ENCODE peak calls at places on chromosome 7, in eight cellular contexts. One of them, this sample, is unnamed.

GRCh38 chr7:27579565-27579964 is 83.1 kb downstream of the HIBADH start:
- DNase-seq in breast epithelium: no peak
- DNase-seq in endothelial cell of umbilical vein: no peak
- DNase-seq in stomach: no peak
- DNase-seq in heart left ventricle: no peak
- DNase-seq in ovary: no peak
- DNase-seq in transverse colon: no peak
- DNase-seq in sigmoid colon: no peak
- DNase-seq in this sample: no peak

GRCh38 chr7:18860226-18860625 is 257.2 kb downstream of the TWIST1 start:
- DNase-seq in stomach: no peak
- DNase-seq in breast epithelium: no peak
- DNase-seq in endothelial cell of umbilical vein: no peak
- DNase-seq in ovary: no peak
- DNase-seq in transverse colon: no peak
- DNase-seq in sigmoid colon: no peak
- DNase-seq in heart left ventricle: no peak
- DNase-seq in this sample: no peak

GRCh38 chr7:43904533-43905208 is 1.7 kb downstream of the URGCP start:
- DNase-seq in heart left ventricle: no peak
- DNase-seq in endothelial cell of umbilical vein: no peak
- DNase-seq in breast epithelium: no peak
- DNase-seq in ovary: no peak
- DNase-seq in transverse colon: no peak
- DNase-seq in stomach: no peak
- DNase-seq in sigmoid colon: no peak
- DNase-seq in this sample: no peak

GRCh38 chr7:27106181-27106905 is 3.9 kb upstream of the HOXA2 start:
- DNase-seq in ovary: peak; percentile 49
- DNase-seq in endothelial cell of umbilical vein: peak; percentile 71
- DNase-seq in sigmoid colon: peak; percentile 74
- DNase-seq in breast epithelium: no peak
- DNase-seq in heart left ventricle: no peak
- DNase-seq in transverse colon: no peak
- DNase-seq in stomach: no peak
- DNase-seq in this sample: no peak

GRCh38 chr7:471866-472639 is 47.6 kb downstream of the PDGFA start:
- DNase-seq in sigmoid colon: peak; percentile 82
- DNase-seq in stomach: peak; percentile 72
- DNase-seq in endothelial cell of umbilical vein: peak; percentile 64
- DNase-seq in breast epithelium: no peak
- DNase-seq in transverse colon: peak; percentile 38
- DNase-seq in heart left ventricle: peak; percentile 90
- DNase-seq in ovary: peak; percentile 80
- DNase-seq in this sample: no peak

GRCh38 chr7:44293561-44294324 is 31.7 kb downstream of the CAMK2B start:
- DNase-seq in breast epithelium: no peak
- DNase-seq in ovary: peak; percentile 10
- DNase-seq in heart left ventricle: peak; percentile 51
- DNase-seq in sigmoid colon: peak; percentile 41
- DNase-seq in stomach: peak; percentile 25
- DNase-seq in transverse colon: peak; percentile 1
- DNase-seq in endothelial cell of umbilical vein: no peak
- DNase-seq in this sample: no peak

GRCh38 chr7:41893656-41894055 is 190.8 kb upstream of the INHBA start:
- DNase-seq in heart left ventricle: no peak
- DNase-seq in ovary: no peak
- DNase-seq in breast epithelium: no peak
- DNase-seq in sigmoid colon: no peak
- DNase-seq in transverse colon: no peak
- DNase-seq in stomach: no peak
- DNase-seq in endothelial cell of umbilical vein: no peak
- DNase-seq in this sample: no peak

GRCh38 chr7:590731-591551 is 71.3 kb upstream of the PDGFA start:
- DNase-seq in transverse colon: no peak
- DNase-seq in endothelial cell of umbilical vein: no peak
- DNase-seq in breast epithelium: no peak
- DNase-seq in ovary: no peak
- DNase-seq in stomach: no peak
- DNase-seq in heart left ventricle: peak; percentile 58
- DNase-seq in sigmoid colon: no peak
- DNase-seq in this sample: no peak

GRCh38 chr7:93307131-93307660 is 75.0 kb downstream of the VPS50 start:
- DNase-seq in sigmoid colon: no peak
- DNase-seq in transverse colon: no peak
- DNase-seq in breast epithelium: no peak
- DNase-seq in stomach: no peak
- DNase-seq in endothelial cell of umbilical vein: no peak
- DNase-seq in heart left ventricle: no peak
- DNase-seq in ovary: no peak
- DNase-seq in this sample: no peak

GRCh38 chr7:48429117-48429516 is 257.9 kb downstream of the ABCA13 start:
- DNase-seq in ovary: no peak
- DNase-seq in sigmoid colon: no peak
- DNase-seq in transverse colon: no peak
- DNase-seq in stomach: no peak
- DNase-seq in heart left ventricle: no peak
- DNase-seq in endothelial cell of umbilical vein: no peak
- DNase-seq in breast epithelium: no peak
- DNase-seq in this sample: no peak

GRCh38 chr7:2012044-2012900 is 220.5 kb downstream of the MAD1L1 start:
- DNase-seq in sigmoid colon: peak; percentile 48
- DNase-seq in stomach: no peak
- DNase-seq in endothelial cell of umbilical vein: no peak
- DNase-seq in breast epithelium: no peak
- DNase-seq in ovary: no peak
- DNase-seq in transverse colon: no peak
- DNase-seq in heart left ventricle: peak; percentile 52
- DNase-seq in this sample: no peak

GRCh38 chr7:47893238-47893637 is 55.0 kb downstream of the PKD1L1 start:
- DNase-seq in heart left ventricle: no peak
- DNase-seq in sigmoid colon: no peak
- DNase-seq in endothelial cell of umbilical vein: no peak
- DNase-seq in transverse colon: no peak
- DNase-seq in ovary: no peak
- DNase-seq in breast epithelium: no peak
- DNase-seq in stomach: no peak
- DNase-seq in this sample: no peak

GRCh38 chr7:18345641-18346234 is 149.8 kb upstream of the HDAC9 start:
- DNase-seq in ovary: no peak
- DNase-seq in transverse colon: peak; percentile 33
- DNase-seq in heart left ventricle: no peak
- DNase-seq in stomach: peak; percentile 27
- DNase-seq in sigmoid colon: no peak
- DNase-seq in breast epithelium: no peak
- DNase-seq in endothelial cell of umbilical vein: peak; percentile 72
- DNase-seq in this sample: no peak

GRCh38 chr7:126700807-126701604 is 551.7 kb downstream of the GRM8 start:
- DNase-seq in stomach: no peak
- DNase-seq in breast epithelium: no peak
- DNase-seq in heart left ventricle: no peak
- DNase-seq in endothelial cell of umbilical vein: peak; percentile 98
- DNase-seq in ovary: peak; percentile 29
- DNase-seq in sigmoid colon: no peak
- DNase-seq in transverse colon: peak; percentile 16
- DNase-seq in this sample: no peak

GRCh38 chr7:50812847-50813475 is 30.3 kb upstream of the GRB10 start:
- DNase-seq in ovary: peak; percentile 31
- DNase-seq in stomach: peak; percentile 86
- DNase-seq in heart left ventricle: peak; percentile 81
- DNase-seq in breast epithelium: peak; percentile 76
- DNase-seq in transverse colon: peak; percentile 78
- DNase-seq in endothelial cell of umbilical vein: peak; percentile 83
- DNase-seq in sigmoid colon: peak; percentile 73
- DNase-seq in this sample: no peak

GRCh38 chr7:133688483-133689239 is 435.8 kb downstream of the EXOC4 start:
- DNase-seq in heart left ventricle: no peak
- DNase-seq in endothelial cell of umbilical vein: no peak
- DNase-seq in breast epithelium: no peak
- DNase-seq in transverse colon: no peak
- DNase-seq in sigmoid colon: no peak
- DNase-seq in ovary: no peak
- DNase-seq in stomach: no peak
- DNase-seq in this sample: no peak

GRCh38 chr7:42691030-42691639 is 220.7 kb downstream of the C7orf25 start:
- DNase-seq in stomach: no peak
- DNase-seq in breast epithelium: no peak
- DNase-seq in endothelial cell of umbilical vein: peak; percentile 32
- DNase-seq in ovary: peak; percentile 15
- DNase-seq in transverse colon: peak; percentile 12
- DNase-seq in heart left ventricle: no peak
- DNase-seq in sigmoid colon: no peak
- DNase-seq in this sample: no peak

GRCh38 chr7:93228302-93228701 is 2.0 kb upstream of the HEPACAM2 start:
- DNase-seq in heart left ventricle: no peak
- DNase-seq in ovary: no peak
- DNase-seq in breast epithelium: no peak
- DNase-seq in endothelial cell of umbilical vein: peak; percentile 67
- DNase-seq in stomach: no peak
- DNase-seq in sigmoid colon: no peak
- DNase-seq in transverse colon: no peak
- DNase-seq in this sample: no peak

GRCh38 chr7:44477955-44478354 is 12.5 kb downstream of the NUDCD3 start:
- DNase-seq in heart left ventricle: no peak
- DNase-seq in endothelial cell of umbilical vein: no peak
- DNase-seq in ovary: no peak
- DNase-seq in sigmoid colon: no peak
- DNase-seq in stomach: no peak
- DNase-seq in transverse colon: no peak
- DNase-seq in breast epithelium: no peak
- DNase-seq in this sample: no peak

DNA sequence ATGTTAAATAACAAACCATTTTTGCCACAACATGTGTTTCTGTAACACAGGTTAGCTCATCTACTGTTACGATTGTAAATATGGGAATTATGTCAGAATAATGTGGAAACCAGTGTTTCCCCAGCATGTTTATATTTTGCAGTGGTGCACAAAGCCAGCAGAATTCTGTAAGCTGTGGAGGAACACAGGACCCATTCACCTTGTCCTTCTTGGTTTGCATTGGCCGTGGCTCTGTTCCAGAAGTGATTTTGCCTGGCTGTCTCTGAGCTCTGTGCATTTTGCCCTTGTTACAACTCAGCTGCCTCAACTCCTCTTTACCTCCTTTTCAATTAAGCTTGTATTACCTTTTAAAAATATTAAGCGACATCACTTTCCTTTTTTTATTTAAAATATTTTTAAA is 33.8 kb downstream of the EEPD1 start:
- DNase-seq in transverse colon: no peak
- DNase-seq in stomach: peak; percentile 59
- DNase-seq in sigmoid colon: no peak
- DNase-seq in heart left ventricle: no peak
- DNase-seq in ovary: no peak
- DNase-seq in endothelial cell of umbilical vein: no peak
- DNase-seq in breast epithelium: no peak
- DNase-seq in this sample: no peak
- H3K4me3 ChIP-seq in transverse colon: no peak overlapping the region
- H3K4me3 ChIP-seq in stomach: no peak overlapping the region
- H3K4me3 ChIP-seq in sigmoid colon: no peak overlapping the region
- H3K4me3 ChIP-seq in heart left ventricle: no peak overlapping the region
- H3K4me3 ChIP-seq in ovary: no peak overlapping the region
- H3K4me3 ChIP-seq in endothelial cell of umbilical vein: no peak overlapping the region
- H3K4me3 ChIP-seq in breast epithelium: no peak overlapping the region
- H3K4me3 ChIP-seq in this sample: no peak overlapping the region

GRCh38 chr7:99457646-99458493 is 8.1 kb downstream of the ATP5MF start:
- DNase-seq in heart left ventricle: no peak
- DNase-seq in ovary: no peak
- DNase-seq in endothelial cell of umbilical vein: no peak
- DNase-seq in transverse colon: no peak
- DNase-seq in breast epithelium: no peak
- DNase-seq in sigmoid colon: no peak
- DNase-seq in stomach: no peak
- DNase-seq in this sample: no peak

GRCh38 chr7:99460651-99461050 is 5.3 kb downstream of the ATP5MF start:
- DNase-seq in breast epithelium: no peak
- DNase-seq in sigmoid colon: no peak
- DNase-seq in heart left ventricle: no peak
- DNase-seq in stomach: no peak
- DNase-seq in ovary: no peak
- DNase-seq in endothelial cell of umbilical vein: no peak
- DNase-seq in transverse colon: no peak
- DNase-seq in this sample: no peak

GRCh38 chr7:99457050-99457645 is 8.8 kb downstream of the ATP5MF start:
- DNase-seq in sigmoid colon: no peak
- DNase-seq in transverse colon: no peak
- DNase-seq in stomach: no peak
- DNase-seq in breast epithelium: no peak
- DNase-seq in endothelial cell of umbilical vein: no peak
- DNase-seq in ovary: no peak
- DNase-seq in heart left ventricle: no peak
- DNase-seq in this sample: no peak

GRCh38 chr7:99461221-99461620 is 4.7 kb downstream of the ATP5MF start:
- DNase-seq in transverse colon: no peak
- DNase-seq in heart left ventricle: no peak
- DNase-seq in sigmoid colon: no peak
- DNase-seq in ovary: no peak
- DNase-seq in endothelial cell of umbilical vein: no peak
- DNase-seq in breast epithelium: no peak
- DNase-seq in stomach: no peak
- DNase-seq in this sample: no peak

GRCh38 chr7:99459087-99459486 is 6.9 kb downstream of the ATP5MF start:
- DNase-seq in ovary: no peak
- DNase-seq in transverse colon: no peak
- DNase-seq in breast epithelium: no peak
- DNase-seq in endothelial cell of umbilical vein: peak; percentile 17
- DNase-seq in heart left ventricle: no peak
- DNase-seq in sigmoid colon: no peak
- DNase-seq in stomach: no peak
- DNase-seq in this sample: no peak
- TF ChIP-seq POLR2A in ovary: no peak
- TF ChIP-seq POLR2A in transverse colon: no peak
- TF ChIP-seq POLR2A in breast epithelium: no peak
- TF ChIP-seq POLR2A in endothelial cell of umbilical vein: no peak
- TF ChIP-seq POLR2A in heart left ventricle: no peak
- TF ChIP-seq POLR2A in sigmoid colon: no peak
- TF ChIP-seq POLR2A in stomach: no peak
- TF ChIP-seq POLR2A in this sample: no peak

DNA sequence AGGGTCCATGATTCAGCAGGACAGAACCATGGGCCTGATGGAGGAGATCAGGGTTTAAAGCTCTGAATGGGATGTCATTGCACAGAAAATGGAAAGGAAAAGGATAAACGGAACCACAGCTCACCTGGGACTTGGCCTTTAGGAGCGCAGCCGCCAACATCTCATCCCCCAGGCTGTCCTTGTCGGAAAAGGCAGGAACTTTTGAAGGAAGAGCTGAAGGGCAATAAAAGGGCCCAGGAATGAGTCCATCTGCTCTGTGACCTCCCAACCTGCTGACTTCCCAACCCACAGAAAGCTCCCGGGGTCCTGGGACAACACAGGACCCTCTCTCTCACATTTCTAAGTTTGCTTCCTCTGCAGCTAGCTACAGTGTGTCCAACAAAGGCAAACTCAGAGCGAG is 6.1 kb downstream of the ZNF3 start:
- DNase-seq in transverse colon: no peak
- DNase-seq in sigmoid colon: no peak
- DNase-seq in endothelial cell of umbilical vein: no peak
- DNase-seq in heart left ventricle: no peak
- DNase-seq in ovary: no peak
- DNase-seq in breast epithelium: no peak
- DNase-seq in stomach: no peak
- DNase-seq in this sample: no peak
- H3K36me3 ChIP-seq in transverse colon: peaks cover 71% of the 10 kb centered on the region
- H3K36me3 ChIP-seq in sigmoid colon: peaks cover 63% of the 10 kb centered on the region
- H3K36me3 ChIP-seq in endothelial cell of umbilical vein: peaks cover 47% of the 10 kb centered on the region
- H3K36me3 ChIP-seq in heart left ventricle: peaks cover 86% of the 10 kb centered on the region
- H3K36me3 ChIP-seq in ovary: peaks cover 15% of the 10 kb centered on the region
- H3K36me3 ChIP-seq in breast epithelium: peaks cover 27% of the 10 kb centered on the region
- H3K36me3 ChIP-seq in stomach: peaks cover 92% of the 10 kb centered on the region
- H3K36me3 ChIP-seq in this sample: peaks cover 80% of the 10 kb centered on the region

GRCh38 chr7:29987821-29988317 is 1.7 kb downstream of the SCRN1 start:
- DNase-seq in breast epithelium: no peak
- DNase-seq in sigmoid colon: no peak
- DNase-seq in ovary: peak; percentile 28
- DNase-seq in endothelial cell of umbilical vein: peak; percentile 71
- DNase-seq in transverse colon: no peak
- DNase-seq in stomach: no peak
- DNase-seq in heart left ventricle: no peak
- DNase-seq in this sample: no peak
- H3K4me3 ChIP-seq in breast epithelium: no peak overlapping the region
- H3K4me3 ChIP-seq in sigmoid colon: no peak overlapping the region
- H3K4me3 ChIP-seq in ovary: peak overlapping the region; percentile 65
- H3K4me3 ChIP-seq in endothelial cell of umbilical vein: no peak overlapping the region
- H3K4me3 ChIP-seq in transverse colon: no peak overlapping the region
- H3K4me3 ChIP-seq in stomach: peak overlapping the region; percentile 94
- H3K4me3 ChIP-seq in heart left ventricle: peak overlapping the region; percentile 95
- H3K4me3 ChIP-seq in this sample: peak overlapping the region; percentile 73